ENCODE peak calls at places on chromosomes 12 and 14, in ten cellular contexts. W is HepG2, S is suprapubic skin, A is SK-N-SH, K is transverse colon, B is H1, H is HCT116, Y is endothelial cell of umbilical vein, U is prostate gland, L is K562. Q is an unnamed sample.

GRCh38 chr12:49201595-49202295 is 12.9 kb upstream of the TUBA1A start:
- DNase-seq in W (no peak), S (no peak), A (peak; percentile 56), K (no peak), B (no peak), H (no peak), Y (peak; percentile 81), U (no peak), L (no peak), Q (no peak)

GRCh38 chr14:91354979-91355685 is 62.5 kb downstream of the CCDC88C start:
- DNase-seq in W (no peak), S (no peak), A (peak; percentile 75), K (peak; percentile 53), B (peak; percentile 95), H (no peak), Y (no peak), U (no peak), L (peak; percentile 31), Q (no peak)

GRCh38 chr12:89649139-89649538 is 59.5 kb downstream of the ATP2B1 start:
- DNase-seq in W (no peak), S (no peak), A (no peak), K (no peak), B (no peak), H (no peak), Y (no peak), U (no peak), L (no peak), Q (no peak)

GRCh38 chr14:75249251-75249957 is 29.2 kb upstream of the FOS start:
- DNase-seq in W (no peak), S (no peak), A (no peak), K (peak; percentile 73), B (no peak), H (no peak), Y (no peak), U (peak; percentile 26), L (no peak), Q (peak; percentile 59)

GRCh38 chr12:66964629-66965028 is 285.8 kb upstream of the GRIP1 start:
- DNase-seq in W (no peak), S (no peak), A (no peak), K (no peak), B (no peak), H (no peak), Y (no peak), U (no peak), L (no peak), Q (no peak)

GRCh38 chr12:105025890-105026289 is 39.8 kb downstream of the NOPCHAP1 start:
- DNase-seq in W (no peak), S (no peak), A (no peak), K (peak; percentile 24), B (no peak), H (no peak), Y (peak; percentile 18), U (peak; percentile 67), L (no peak), Q (peak; percentile 60)

GRCh38 chr14:100736269-100737180 is 9.8 kb downstream of the DLK1 start:
- DNase-seq in W (no peak), S (peak; percentile 74), A (peak; percentile 69), K (no peak), B (no peak), H (no peak), Y (no peak), U (no peak), L (peak; percentile 80), Q (no peak)

GRCh38 chr14:68598621-68599447 is 194.0 kb downstream of the ZFP36L1 start:
- DNase-seq in W (peak; percentile 94), S (peak; percentile 81), A (no peak), K (peak; percentile 66), B (no peak), H (peak; percentile 97), Y (peak; percentile 97), U (peak; percentile 68), L (no peak), Q (peak; percentile 80)

GRCh38 chr14:101709533-101709881 is 52.0 kb upstream of the PPP2R5C start:
- DNase-seq in W (no peak), S (peak; percentile 57), A (no peak), K (no peak), B (no peak), H (no peak), Y (no peak), U (no peak), L (no peak), Q (peak; percentile 13)

GRCh38 chr12:65643595-65644386 is 180.5 kb upstream of the HMGA2 start:
- DNase-seq in W (no peak), S (no peak), A (no peak), K (no peak), B (no peak), H (no peak), Y (no peak), U (no peak), L (no peak), Q (no peak)

GRCh38 chr12:39627914-39628313 is 8.3 kb upstream of the ABCD2 start:
- DNase-seq in W (no peak), S (no peak), A (no peak), K (no peak), B (no peak), H (no peak), Y (no peak), U (no peak), L (no peak), Q (no peak)

GRCh38 chr12:38282886-38283285 is 33.7 kb upstream of the ALG10B start:
- DNase-seq in W (no peak), S (no peak), A (no peak), K (no peak), B (no peak), H (peak; percentile 84), Y (no peak), U (no peak), L (no peak), Q (no peak)

GRCh38 chr14:73241481-73242165 is 4.3 kb downstream of the PAPLN start:
- DNase-seq in W (no peak), S (peak; percentile 74), A (peak; percentile 22), K (no peak), B (peak; percentile 51), H (no peak), Y (no peak), U (no peak), L (no peak), Q (no peak)

GRCh38 chr14:87643005-87643404 is 350.0 kb downstream of the GALC start:
- DNase-seq in W (no peak), S (no peak), A (no peak), K (no peak), B (no peak), H (no peak), Y (no peak), U (no peak), L (no peak), Q (no peak)

GRCh38 chr12:120094485-120094884 is 22.1 kb downstream of the RAB35 start:
- DNase-seq in W (no peak), S (no peak), A (peak; percentile 47), K (no peak), B (no peak), H (no peak), Y (no peak), U (no peak), L (no peak), Q (no peak)

GRCh38 chr14:53183611-53184010 is 30.5 kb upstream of the DDHD1 start:
- DNase-seq in W (no peak), S (no peak), A (no peak), K (no peak), B (no peak), H (no peak), Y (no peak), U (no peak), L (no peak), Q (no peak)

GRCh38 chr12:120115066-120115465 is 1.5 kb downstream of the RAB35 start:
- DNase-seq in W (no peak), S (no peak), A (no peak), K (no peak), B (no peak), H (no peak), Y (no peak), U (no peak), L (no peak), Q (no peak)

DNA sequence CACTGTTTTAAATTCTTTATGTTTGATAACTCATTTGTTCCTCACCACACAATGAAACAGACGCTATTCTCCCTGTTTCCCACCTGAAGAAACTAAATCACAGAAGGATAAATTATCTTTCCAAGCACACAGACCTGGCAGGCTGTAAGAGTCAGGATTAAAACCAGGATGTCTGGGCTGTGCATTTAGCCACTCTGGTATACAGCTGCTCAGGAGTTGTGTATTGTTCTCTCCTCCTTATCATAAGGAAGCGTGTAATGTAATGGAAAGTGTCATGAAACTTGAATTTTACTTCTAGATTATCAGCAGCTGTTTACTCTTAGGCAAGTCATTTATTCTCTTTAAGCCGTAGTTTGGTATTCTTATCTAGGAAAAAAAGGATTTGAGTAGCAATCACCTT is 154.8 kb upstream of the LRIG3 start:
- DNase-seq in W (no peak), S (no peak), A (no peak), K (no peak), B (no peak), H (no peak), Y (peak; percentile 94), U (no peak), L (no peak), Q (no peak)
- H3K9me3 ChIP-seq in W (no peaks in the 10 kb centered on the region), S (no peaks in the 10 kb centered on the region), A (no peaks in the 10 kb centered on the region), K (no peaks in the 10 kb centered on the region), B (no peaks in the 10 kb centered on the region), H (no peaks in the 10 kb centered on the region), Y (no peaks in the 10 kb centered on the region), U (no peaks in the 10 kb centered on the region), L (no peaks in the 10 kb centered on the region), Q (no peaks in the 10 kb centered on the region)

DNA sequence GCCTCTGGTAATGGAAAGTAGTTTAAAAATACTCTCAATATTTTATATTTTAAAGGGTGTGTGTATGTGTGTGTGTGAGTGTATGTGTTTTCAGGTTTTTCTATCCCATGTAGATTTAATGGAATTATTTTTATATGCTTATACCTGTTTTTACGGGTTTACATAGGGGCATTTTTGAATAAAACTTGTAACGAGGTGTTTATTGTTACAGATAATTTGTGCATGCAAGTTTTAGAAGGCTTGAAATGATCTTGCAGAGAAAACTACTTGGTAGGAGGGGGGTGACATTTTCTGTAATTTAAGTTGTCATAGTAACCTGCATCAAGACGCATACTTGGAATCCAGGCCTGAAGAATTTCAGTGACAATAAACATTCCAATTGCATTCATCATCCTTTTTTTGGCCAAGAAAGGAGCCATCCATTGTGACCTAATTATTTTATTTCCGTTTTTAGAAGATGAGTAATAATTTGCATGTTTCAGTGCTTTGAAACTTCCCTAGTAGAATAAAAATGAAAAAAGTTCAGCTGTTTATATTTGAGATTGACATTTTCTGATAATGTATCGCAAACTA is 39.0 kb downstream of the RASSF8 start:
- DNase-seq in W (no peak), S (no peak), A (no peak), K (no peak), B (no peak), H (peak; percentile 23), Y (peak; percentile 96), U (no peak), L (no peak), Q (no peak)
- TF ChIP-seq POLR2AphosphoS5 in W (no peak), S (no peak), A (peak; percentile 75), K (no peak), B (no peak), H (no peak), Y (peak; percentile 51), U (peak; percentile 19), L (no peak), Q (peak; percentile 14)

GRCh38 chr14:78974691-78975090 is 804.5 kb downstream of the NRXN3 start:
- DNase-seq in W (no peak), S (no peak), A (no peak), K (no peak), B (no peak), H (no peak), Y (peak; percentile 88), U (no peak), L (no peak), Q (no peak)
- H3K9me3 ChIP-seq in W (peaks cover 11% of the 10 kb centered on the region), S (no peaks in the 10 kb centered on the region), A (no peaks in the 10 kb centered on the region), K (no peaks in the 10 kb centered on the region), B (no peaks in the 10 kb centered on the region), H (peaks cover 5% of the 10 kb centered on the region), Y (no peaks in the 10 kb centered on the region), U (no peaks in the 10 kb centered on the region), L (no peaks in the 10 kb centered on the region), Q (no peaks in the 10 kb centered on the region)

GRCh38 chr12:95213119-95213518 is 4.1 kb downstream of the FGD6 start:
- DNase-seq in W (no peak), S (no peak), A (no peak), K (no peak), B (no peak), H (no peak), Y (no peak), U (no peak), L (no peak), Q (no peak)
- TF ChIP-seq POLR2AphosphoS5 in W (no peak), S (no peak), A (no peak), K (no peak), B (no peak), H (no peak), Y (no peak), U (no peak), L (no peak), Q (no peak)